ENCODE peak calls at places on chromosomes 13 and 19, in four cellular contexts. H is tibial nerve; U is left lung; V is CD4-positive, alpha-beta T cell. T is an unnamed sample.

GRCh38 chr13:113584870-113585671 is 518 bp downstream of the TFDP1 start:
- DNase-seq in U (peak), H (no peak), V (no peak), T (no peak)

GRCh38 chr13:74134226-74134776 is at the start of gene KLF12:
- DNase-seq in V (peak), U (peak), H (peak), T (peak)

GRCh38 chr13:103358245-103358932 is 292.2 kb upstream of the SLC10A2 start:
- DNase-seq in V (no peak), U (no peak), H (no peak), T (no peak)

GRCh38 chr19:45994456-45994988 is 745 bp upstream of the CCDC61 start:
- DNase-seq in U (no peak), H (no peak), V (no peak), T (no peak)

GRCh38 chr19:47716270-47716937 is 3.2 kb downstream of the EHD2 start:
- DNase-seq in H (no peak), V (no peak), U (peak), T (no peak)

GRCh38 chr13:75407998-75408397 is 74.0 kb downstream of the TBC1D4 start:
- DNase-seq in U (no peak), V (no peak), H (no peak), T (no peak)

GRCh38 chr19:34588846-34589245 is 88.1 kb downstream of the SCGB2B2 start:
- DNase-seq in V (no peak), H (no peak), U (no peak), T (no peak)

GRCh38 chr13:92727118-92727517 is 499.5 kb upstream of the GPC6 start:
- DNase-seq in V (no peak), H (no peak), U (no peak), T (no peak)

GRCh38 chr13:37515226-37515625 is 83.3 kb downstream of the POSTN start:
- DNase-seq in H (no peak), V (no peak), U (no peak), T (no peak)

GRCh38 chr13:41403983-41404382 is 53.4 kb upstream of the RGCC start:
- DNase-seq in V (no peak), H (no peak), U (no peak), T (no peak)

GRCh38 chr19:35908977-35909683 is 1.0 kb upstream of the TYROBP start:
- DNase-seq in V (no peak), U (peak), H (peak), T (no peak)

GRCh38 chr13:111213964-111214726 is 99.0 kb downstream of the ARHGEF7 start:
- DNase-seq in U (peak), V (no peak), H (no peak), T (no peak)

DNA sequence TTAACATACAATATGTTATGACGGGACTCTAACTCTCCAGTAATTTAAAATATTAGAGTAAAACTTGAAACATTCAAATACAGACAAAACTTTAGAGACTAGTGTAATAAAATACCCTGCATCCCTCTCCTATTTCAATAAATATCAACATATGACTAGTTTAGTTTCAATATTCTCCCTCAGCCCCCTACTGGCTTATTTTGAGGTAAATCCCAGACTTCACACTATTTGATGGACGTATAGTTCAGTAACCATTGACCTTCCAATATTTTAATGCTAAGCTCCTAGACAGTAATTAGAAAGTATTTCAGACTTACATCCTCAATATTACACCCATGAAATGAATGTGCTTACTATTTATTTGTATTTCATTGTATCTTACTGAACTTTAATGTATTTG is 180.7 kb upstream of the STARD13 start:
- DNase-seq in V (no peak), H (no peak), U (no peak), T (no peak)
- TF ChIP-seq CTCF in V (no peak), H (no peak), U (no peak), T (no peak)

DNA sequence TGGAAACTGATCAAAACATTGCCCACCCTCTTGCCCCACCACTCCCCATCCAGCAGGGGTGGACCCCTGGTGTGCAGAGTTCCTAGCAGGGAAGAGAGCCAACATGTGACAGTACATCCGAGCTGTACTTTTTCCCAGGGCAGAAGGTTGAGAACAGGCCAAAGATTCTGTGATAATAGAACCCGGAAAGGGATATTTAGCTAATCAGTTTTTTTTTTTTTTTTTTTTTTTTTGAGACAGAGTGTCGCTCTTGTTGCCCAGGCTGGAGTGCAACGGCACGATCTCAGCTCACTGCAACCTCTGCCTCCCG is 8.7 kb downstream of the RRAS start:
- DNase-seq in U (no peak), H (no peak), V (no peak), T (no peak)
- TF ChIP-seq CTCF in U (no peak), H (no peak), V (no peak), T (no peak)

DNA sequence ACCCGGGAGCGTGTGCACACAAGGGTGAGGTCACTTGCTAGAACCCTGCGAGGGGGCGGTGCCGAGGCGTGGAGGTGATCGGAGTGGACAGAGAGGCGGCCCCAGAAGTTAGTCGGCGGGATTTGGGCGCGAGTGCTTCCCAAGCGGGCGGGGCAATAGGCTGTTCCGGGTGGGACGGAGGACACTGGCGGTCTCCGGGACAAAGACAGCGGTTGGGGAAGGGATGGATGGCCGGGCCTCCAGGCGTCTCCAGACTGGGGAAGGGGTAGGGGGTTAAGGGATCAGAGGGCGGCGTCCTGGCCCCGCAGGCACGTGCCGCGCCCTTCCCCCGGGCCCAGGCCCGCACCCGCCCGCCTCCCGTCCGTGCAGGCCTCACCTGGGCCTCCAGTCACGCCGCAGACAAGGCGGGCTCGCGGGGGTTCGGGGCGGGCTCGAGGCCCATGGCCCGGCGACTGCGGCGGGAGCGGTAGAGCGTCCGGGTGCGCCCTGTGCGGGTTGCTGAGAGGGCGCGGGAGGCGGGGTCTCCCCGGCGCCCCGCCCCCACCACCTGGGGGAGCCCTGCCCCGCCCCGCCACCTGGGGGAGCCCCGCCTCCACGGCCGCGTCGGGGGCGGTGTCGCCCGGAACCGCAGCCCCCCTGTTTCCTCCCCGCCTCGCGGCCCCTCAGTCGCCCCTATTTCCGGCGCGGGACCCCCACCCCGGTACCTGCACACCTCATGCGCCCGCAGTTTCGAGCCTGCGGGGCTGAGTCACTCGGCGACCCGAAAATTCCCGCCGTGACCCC is at the start of gene LPAR2:
- DNase-seq in H (no peak), V (peak), U (peak), T (peak)
- TF ChIP-seq CTCF in H (no peak), V (no peak), U (no peak), T (no peak)

DNA sequence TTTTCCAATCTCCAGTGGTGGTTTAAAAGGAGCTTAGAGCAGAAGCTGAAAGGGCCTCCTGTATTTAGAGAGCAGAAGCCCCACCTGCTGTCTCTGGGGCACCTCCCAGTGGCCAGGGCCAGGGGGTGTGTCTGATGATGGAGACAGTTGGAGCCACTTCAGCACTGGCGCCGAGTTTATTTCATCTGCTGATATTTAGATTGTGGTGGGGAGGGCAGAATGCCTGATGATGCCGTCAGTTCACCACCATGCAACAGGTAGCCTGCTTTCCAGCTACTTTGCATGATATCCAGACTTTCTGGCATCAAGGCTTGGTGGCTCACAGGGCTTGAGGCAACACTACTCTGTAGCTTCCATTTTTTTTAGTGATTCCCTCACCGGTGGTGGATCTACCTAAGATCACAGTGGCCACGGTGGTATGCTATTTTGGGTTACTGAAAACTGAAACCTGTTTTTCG is 371.9 kb downstream of the KCNRG start:
- DNase-seq in H (peak), V (peak), U (peak), T (no peak)
- TF ChIP-seq CTCF in H (peak), V (peak), U (no peak), T (no peak)

GRCh38 chr19:29527500-29528328 is 1.9 kb downstream of the VSTM2B start:
- DNase-seq in U (no peak), H (no peak), V (no peak), T (no peak)
- TF ChIP-seq CTCF in U (no peak), H (no peak), V (no peak), T (no peak)

DNA sequence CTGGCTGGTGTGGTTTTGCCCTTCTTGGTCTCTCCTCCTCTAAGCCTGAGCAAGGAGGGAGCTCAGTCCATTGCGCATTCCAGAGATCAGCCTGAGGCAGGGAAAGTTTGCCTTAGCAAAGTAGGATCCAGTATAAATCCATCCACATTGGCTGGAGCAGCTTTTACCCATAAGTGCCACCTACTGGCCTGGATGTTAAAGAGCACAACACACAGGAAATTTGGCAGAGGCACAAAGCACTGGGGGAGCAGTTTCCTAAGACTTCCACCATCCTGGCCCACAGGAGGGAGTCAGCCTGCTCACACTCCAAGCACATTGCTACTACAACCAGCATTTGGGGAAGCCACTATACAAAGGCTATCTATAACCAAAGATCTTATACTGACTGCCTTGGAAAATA is 1124.2 kb downstream of the SLITRK1 start:
- DNase-seq in H (no peak), U (no peak), V (no peak), T (no peak)
- TF ChIP-seq CTCF in H (no peak), U (no peak), V (no peak), T (no peak)

DNA sequence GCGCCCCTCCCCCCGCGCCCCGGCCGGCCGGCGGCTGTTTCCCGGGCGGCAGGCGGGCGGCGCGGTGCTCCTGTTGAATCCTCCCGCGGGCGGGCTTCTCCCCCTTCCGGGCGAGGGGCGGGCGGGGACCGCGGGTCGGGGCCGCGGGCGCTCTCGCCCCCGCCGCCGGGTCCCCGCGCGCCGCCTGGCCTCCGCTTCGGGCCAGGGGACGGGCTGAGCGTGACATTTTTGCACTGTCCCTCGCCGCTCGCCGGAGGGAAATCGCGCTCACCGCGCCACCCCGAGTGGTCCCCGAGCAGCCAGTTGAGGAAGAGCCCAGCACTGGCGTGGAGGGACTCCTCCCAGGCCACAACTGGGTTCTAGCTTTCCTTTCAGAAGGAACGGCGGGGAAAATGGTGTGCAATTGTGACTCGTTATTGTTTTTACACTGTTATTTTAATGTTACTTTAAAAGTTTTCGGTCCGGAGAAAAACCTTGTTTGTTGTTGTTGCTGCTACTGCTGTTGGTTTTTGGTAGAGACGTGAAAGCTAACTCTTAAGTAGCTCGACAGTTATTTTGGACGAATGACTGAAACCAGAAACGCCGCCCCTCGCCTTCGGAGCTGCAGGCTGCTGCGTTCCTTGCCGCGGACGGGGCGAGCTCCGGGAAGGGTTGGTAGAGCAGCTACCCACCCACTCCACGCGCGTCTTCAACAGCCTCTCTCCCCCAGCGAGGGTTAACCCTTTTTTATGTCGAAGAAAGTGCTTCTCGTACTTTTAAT is 942 bp downstream of the PDS5B start:
- DNase-seq in U (peak), V (peak), H (peak), T (peak)
- TF ChIP-seq CTCF in U (no peak), V (no peak), H (peak), T (no peak)

GRCh38 chr19:15652559-15653278 is 12.0 kb downstream of the CYP4F3 start:
- DNase-seq in H (no peak), V (no peak), U (no peak), T (no peak)
- TF ChIP-seq CTCF in H (no peak), V (no peak), U (no peak), T (no peak)

DNA sequence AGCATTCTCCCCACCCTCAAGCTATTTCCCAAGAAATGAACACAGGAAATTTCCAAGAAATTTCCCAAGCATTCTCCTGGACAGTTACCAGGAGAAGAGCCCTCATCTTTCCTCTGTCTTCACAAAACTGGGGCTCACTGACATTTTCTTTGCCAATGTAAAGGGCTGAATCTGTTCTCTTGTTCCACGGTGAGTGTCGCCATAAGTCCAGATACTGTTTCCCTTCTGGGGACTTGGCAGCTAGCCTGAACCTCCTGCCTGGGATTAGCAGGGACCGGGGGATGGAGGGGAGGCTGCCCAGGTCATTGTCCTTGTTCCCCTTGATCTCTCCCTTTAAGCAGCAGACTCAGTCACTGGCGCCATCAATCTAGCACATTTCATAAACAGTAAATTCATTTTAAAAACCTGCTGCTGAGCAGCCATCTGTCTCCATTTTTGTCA is 172.8 kb downstream of the DNAJC15 start:
- DNase-seq in V (no peak), U (no peak), H (no peak), T (no peak)
- TF ChIP-seq CTCF in V (no peak), U (no peak), H (no peak), T (no peak)

GRCh38 chr13:72645521-72645920 is 81.9 kb downstream of the MZT1 start:
- DNase-seq in V (no peak), U (no peak), H (no peak), T (no peak)

GRCh38 chr13:72639377-72639776 is 88.1 kb downstream of the MZT1 start:
- DNase-seq in H (no peak), V (no peak), U (no peak), T (no peak)

GRCh38 chr13:72648513-72649065 is 78.8 kb downstream of the MZT1 start:
- DNase-seq in H (no peak), V (no peak), U (no peak), T (no peak)

GRCh38 chr13:72638059-72638815 is 89.2 kb downstream of the MZT1 start:
- DNase-seq in U (no peak), V (no peak), H (no peak), T (no peak)

DNA sequence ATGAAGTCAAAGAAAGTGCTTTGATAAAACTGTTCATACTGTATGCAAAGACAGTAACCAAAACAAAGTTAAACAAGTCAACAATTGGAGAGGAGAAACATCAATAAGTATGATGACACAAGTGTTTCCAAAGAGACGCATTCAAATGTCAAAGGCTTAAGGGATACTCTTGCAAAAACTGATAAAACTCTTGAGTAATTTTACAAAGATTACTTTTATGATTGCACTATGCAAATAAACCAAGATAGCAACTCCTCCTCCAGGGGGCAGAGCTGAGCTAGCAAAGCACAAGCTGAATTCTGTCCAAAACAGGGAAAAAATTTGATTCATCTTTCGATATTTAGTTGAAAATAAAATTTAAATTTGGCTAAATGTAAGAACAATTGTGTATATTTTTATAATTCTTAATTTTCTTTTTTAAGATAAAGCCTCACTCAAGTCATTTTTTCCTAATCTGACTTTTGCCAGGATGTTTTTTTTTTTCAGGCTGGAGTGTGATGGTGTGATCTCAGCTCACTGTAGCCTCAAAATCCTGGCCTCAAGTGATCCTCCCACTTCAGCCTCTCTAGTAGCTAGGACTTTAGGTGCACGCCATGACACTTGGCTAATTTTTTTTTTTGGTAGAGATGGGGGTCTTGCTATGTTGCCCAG is 84.0 kb downstream of the MZT1 start:
- DNase-seq in U (no peak), V (peak), H (peak), T (no peak)
- TF ChIP-seq CTCF in U (peak), V (peak), H (peak), T (peak)

T was measured in mesothelial cell of epicardium.